ENCODE peak calls at places on chromosomes 3 and 15, in five cellular contexts. X, R, D, J and M are unnamed samples.

GRCh38 chr3:194840661-194841514 is 155.2 kb downstream of the FAM43A start:
- DNase-seq in X (no peak), R (no peak), D (no peak), J (no peak), M (no peak)

GRCh38 chr3:4800595-4800994 is 178.6 kb upstream of the BHLHE40 start:
- DNase-seq in X (no peak), R (no peak), D (no peak), J (no peak), M (no peak)

GRCh38 chr15:83206387-83206970 is 1.1 kb downstream of the HDGFL3 start:
- DNase-seq in X (no peak), R (no peak), D (peak), J (no peak), M (no peak)

GRCh38 chr3:14170569-14171159 is 7.7 kb downstream of the XPC start:
- DNase-seq in X (no peak), R (no peak), D (no peak), J (no peak), M (peak)

GRCh38 chr15:73723146-73723545 is 30.0 kb downstream of the INSYN1 start:
- DNase-seq in X (no peak), R (no peak), D (no peak), J (no peak), M (no peak)

GRCh38 chr3:136197159-136197715 is 1.1 kb upstream of the MSL2 start:
- DNase-seq in X (no peak), R (no peak), D (no peak), J (no peak), M (no peak)

GRCh38 chr3:42758126-42758525 is 14.9 kb downstream of the CCDC13 start:
- DNase-seq in X (no peak), R (no peak), D (no peak), J (no peak), M (no peak)

GRCh38 chr15:86197770-86198169 is 118.1 kb downstream of the AGBL1 start:
- DNase-seq in X (no peak), R (no peak), D (no peak), J (no peak), M (no peak)

GRCh38 chr3:162765524-162765923 is 1268.9 kb downstream of the OTOL1 start:
- DNase-seq in X (no peak), R (peak), D (no peak), J (no peak), M (no peak)

GRCh38 chr15:43414196-43414595 is 43.3 kb downstream of the TUBGCP4 start:
- DNase-seq in X (no peak), R (no peak), D (no peak), J (no peak), M (peak)

GRCh38 chr3:189728915-189729314 is 97.7 kb downstream of the TP63 start:
- DNase-seq in X (no peak), R (no peak), D (no peak), J (no peak), M (no peak)

GRCh38 chr3:17217588-17217987 is 332.8 kb downstream of the PLCL2 start:
- DNase-seq in X (no peak), R (no peak), D (no peak), J (no peak), M (no peak)

GRCh38 chr3:36993326-36994283 is at the start of gene MLH1:
- DNase-seq in X (peak), R (peak), D (peak), J (peak), M (peak)

DNA sequence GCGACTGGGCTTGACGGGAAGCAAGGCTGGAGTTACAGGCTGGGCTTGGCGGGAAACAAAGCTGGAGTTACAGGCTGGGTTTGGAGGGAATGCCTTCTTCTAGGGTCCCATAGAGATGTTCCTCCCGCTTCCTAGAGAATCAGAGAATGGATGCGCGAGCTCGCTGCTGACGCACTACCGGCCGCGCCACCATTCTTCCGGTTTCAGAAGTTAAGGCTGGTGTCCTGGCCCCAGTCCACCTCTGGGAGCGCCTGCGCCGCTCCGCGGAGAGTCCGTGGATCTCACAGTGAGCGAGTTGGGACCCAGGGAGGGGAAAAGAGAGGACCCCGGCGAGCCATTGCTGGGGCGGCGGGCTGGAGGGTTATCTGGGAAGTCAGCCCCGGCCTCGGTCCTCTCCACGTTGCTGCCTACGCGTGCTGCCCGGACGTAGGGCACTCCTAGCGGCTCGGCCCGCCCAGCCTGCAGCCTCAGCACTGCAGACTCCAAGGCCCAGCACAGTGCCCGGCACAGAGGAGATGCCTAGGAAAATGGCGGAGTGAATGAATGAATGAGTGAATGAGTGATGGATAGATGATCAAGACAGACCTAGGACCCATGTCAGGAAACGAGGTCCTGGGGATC is at the start of gene ZNF502:
- DNase-seq in X (peak), R (peak), D (peak), J (no peak), M (peak)
- TF ChIP-seq CTCF in X (peak), R (peak), D (peak), J (no peak), M (peak)

GRCh38 chr3:169812124-169812843 is 386 bp upstream of the LRRIQ4 start:
- DNase-seq in X (peak), R (peak), D (peak), J (no peak), M (peak)

GRCh38 chr3:169815590-169816150 is 3.0 kb upstream of the LRRC34 start:
- DNase-seq in X (no peak), R (no peak), D (no peak), J (no peak), M (no peak)

GRCh38 chr3:169811606-169812123 is 1.0 kb upstream of the LRRIQ4 start:
- DNase-seq in X (no peak), R (no peak), D (no peak), J (no peak), M (peak)

GRCh38 chr3:169812844-169813677 is at the start of the genes LRRC34 and LRRIQ4:
- DNase-seq in X (peak), R (peak), D (peak), J (no peak), M (peak)

GRCh38 chr3:169813757-169814517 is 1.2 kb upstream of the LRRC34 start:
- DNase-seq in X (no peak), R (no peak), D (peak), J (no peak), M (no peak)
- H3K4me3 ChIP-seq in X (peak), R (peak), D (no peak), J (peak), M (peak)

GRCh38 chr3:56800373-56801150 is 1.2 kb downstream of the ARHGEF3 start:
- DNase-seq in X (no peak), R (peak), D (no peak), J (no peak), M (no peak)
- TF ChIP-seq CTCF in X (no peak), R (no peak), D (no peak), J (no peak), M (no peak)

GRCh38 chr3:148131990-148132638 is 565.6 kb upstream of the AGTR1 start:
- DNase-seq in X (no peak), R (no peak), D (no peak), J (no peak), M (no peak)
- H3K4me3 ChIP-seq in X (no peak), R (no peak), D (no peak), J (no peak), M (no peak)

GRCh38 chr3:123559040-123559861 is 25.6 kb downstream of the HACD2 start:
- DNase-seq in X (no peak), R (no peak), D (peak), J (no peak), M (peak)
- TF ChIP-seq CTCF in X (peak), R (peak), D (peak), J (peak), M (peak)

DNA sequence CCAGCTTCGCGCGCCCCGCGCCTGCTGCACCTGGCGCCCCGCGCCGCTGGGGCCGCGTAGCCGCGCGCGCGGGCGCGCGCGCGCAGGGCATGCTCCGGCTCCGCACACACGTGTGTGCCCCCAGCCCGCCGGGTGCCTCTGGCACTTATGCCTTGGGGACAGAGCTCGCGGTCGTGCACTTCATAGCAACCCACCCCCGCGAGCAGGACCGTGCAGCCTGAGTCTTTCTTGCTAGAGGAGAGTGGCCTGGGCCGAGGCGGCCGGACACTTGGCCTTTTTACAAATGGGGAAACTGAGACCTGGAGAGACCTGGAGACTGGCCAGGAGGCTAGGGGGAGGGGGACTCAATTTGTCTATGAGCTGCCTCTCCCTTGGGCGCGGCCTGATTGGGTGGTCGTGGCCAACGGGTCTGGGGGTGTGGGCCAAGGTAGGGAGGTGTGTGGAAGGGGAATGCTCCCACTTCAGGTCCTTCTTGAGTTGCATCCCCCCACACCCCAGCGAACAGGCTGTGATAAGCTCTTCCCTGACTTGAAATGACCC is 562 bp downstream of the NBEAL2 start:
- DNase-seq in X (no peak), R (peak), D (no peak), J (no peak), M (no peak)
- H3K4me3 ChIP-seq in X (peak), R (peak), D (peak), J (peak), M (peak)

DNA sequence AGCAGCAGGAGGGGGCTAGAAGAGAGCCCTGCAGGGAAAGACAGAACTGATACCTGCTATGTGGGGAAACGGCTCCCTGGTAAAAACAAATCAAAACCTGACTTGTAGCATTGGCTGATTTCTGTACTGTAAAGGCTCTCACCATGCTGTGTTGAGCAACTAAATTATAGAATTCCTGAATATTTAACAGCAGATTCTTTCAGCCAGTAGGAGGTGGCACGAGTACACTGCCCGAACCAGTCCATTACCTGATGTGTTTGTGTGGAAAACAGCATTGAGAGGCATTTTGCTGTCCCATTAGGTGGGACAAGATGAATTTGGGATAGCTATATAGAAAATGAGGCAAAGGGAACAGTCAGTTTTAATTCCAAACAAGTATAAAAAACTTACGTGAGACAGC is 201.2 kb downstream of the ATP10A start:
- DNase-seq in X (no peak), R (no peak), D (no peak), J (no peak), M (no peak)
- TF ChIP-seq CTCF in X (no peak), R (no peak), D (no peak), J (no peak), M (peak)

DNA sequence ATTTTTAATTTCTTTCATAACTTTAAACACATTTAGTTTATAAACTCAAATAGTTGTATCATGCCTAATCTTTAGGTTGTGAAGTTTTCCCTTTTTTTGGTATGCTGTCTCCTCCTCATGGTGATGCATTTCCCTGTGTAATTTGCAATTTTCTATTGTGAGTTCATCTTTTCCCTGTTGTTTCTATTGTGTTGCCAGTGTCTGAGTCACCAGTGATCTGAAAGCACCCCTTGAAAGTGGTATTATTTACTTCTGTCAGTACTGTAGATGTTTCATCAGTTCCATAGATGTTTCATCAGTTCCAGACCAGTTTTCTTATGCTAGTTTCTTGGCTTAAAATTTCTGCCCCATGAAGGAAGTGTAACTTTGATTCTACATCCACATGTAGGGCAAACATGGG is 80.6 kb downstream of the OXSM start:
- DNase-seq in X (no peak), R (no peak), D (no peak), J (no peak), M (peak)
- H3K4me3 ChIP-seq in X (no peak), R (no peak), D (no peak), J (no peak), M (no peak)

GRCh38 chr3:126259411-126260391 is 79.3 kb upstream of the ALDH1L1 start:
- DNase-seq in X (no peak), R (no peak), D (peak), J (peak), M (no peak)
- TF ChIP-seq CTCF in X (peak), R (peak), D (peak), J (peak), M (peak)

GRCh38 chr3:49650651-49651050 is 23.5 kb upstream of the APEH start:
- DNase-seq in X (no peak), R (no peak), D (no peak), J (no peak), M (no peak)

GRCh38 chr3:49648354-49649057 is 25.6 kb upstream of the APEH start:
- DNase-seq in X (no peak), R (no peak), D (no peak), J (no peak), M (no peak)

GRCh38 chr3:49647741-49648140 is 26.4 kb upstream of the APEH start:
- DNase-seq in X (no peak), R (no peak), D (no peak), J (no peak), M (no peak)

GRCh38 chr3:49650177-49650576 is 24.0 kb upstream of the APEH start:
- DNase-seq in X (no peak), R (no peak), D (no peak), J (no peak), M (no peak)

DNA sequence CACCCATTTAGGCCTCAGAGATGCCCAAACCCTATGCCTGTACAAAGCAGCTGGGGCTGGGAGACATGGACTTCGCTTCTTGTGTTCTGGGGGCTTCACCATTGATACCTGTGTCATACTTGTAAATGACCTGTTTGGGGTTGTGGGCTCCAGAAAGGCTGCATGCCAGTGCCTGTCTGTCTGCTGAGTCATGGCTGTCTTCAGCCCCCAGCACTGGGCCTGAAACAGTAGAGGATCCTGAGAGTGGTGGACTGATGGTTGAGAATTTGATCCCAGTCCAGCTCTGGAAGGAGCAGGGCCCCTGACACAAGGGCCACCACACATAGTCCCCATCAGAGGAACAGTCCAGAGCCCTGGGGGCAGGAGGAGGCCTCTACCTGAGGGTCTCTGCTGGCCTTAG is 24.6 kb upstream of the APEH start:
- DNase-seq in X (no peak), R (no peak), D (no peak), J (no peak), M (no peak)
- H3K4me3 ChIP-seq in X (no peak), R (no peak), D (no peak), J (no peak), M (no peak)